ENCODE peak calls at places on chromosomes 2 and 18, in nine cellular contexts. One of them, this sample, is unnamed.

GRCh38 chr2:85704800-85705679 is 10.9 kb downstream of the GNLY start:
- DNase-seq in right lobe of liver: no peak
- DNase-seq in endothelial cell of umbilical vein: no peak
- DNase-seq in ovary: no peak
- DNase-seq in NB4: peak
- DNase-seq in IMR-90: no peak
- DNase-seq in uterus: no peak
- DNase-seq in HepG2: no peak
- DNase-seq in adrenal gland: no peak
- DNase-seq in this sample: peak

GRCh38 chr2:12020833-12021469 is 274.5 kb downstream of the LPIN1 start:
- DNase-seq in right lobe of liver: no peak
- DNase-seq in adrenal gland: no peak
- DNase-seq in endothelial cell of umbilical vein: no peak
- DNase-seq in NB4: no peak
- DNase-seq in ovary: no peak
- DNase-seq in IMR-90: no peak
- DNase-seq in HepG2: no peak
- DNase-seq in uterus: no peak
- DNase-seq in this sample: no peak

GRCh38 chr2:24317491-24317920 is 42.8 kb downstream of the ITSN2 start:
- DNase-seq in ovary: peak
- DNase-seq in right lobe of liver: peak
- DNase-seq in endothelial cell of umbilical vein: peak
- DNase-seq in adrenal gland: peak
- DNase-seq in uterus: no peak
- DNase-seq in NB4: no peak
- DNase-seq in HepG2: peak
- DNase-seq in IMR-90: peak
- DNase-seq in this sample: no peak

GRCh38 chr2:86038291-86039081 is 67.2 kb downstream of the POLR1A start:
- DNase-seq in right lobe of liver: peak
- DNase-seq in IMR-90: no peak
- DNase-seq in endothelial cell of umbilical vein: peak
- DNase-seq in NB4: peak
- DNase-seq in HepG2: no peak
- DNase-seq in ovary: peak
- DNase-seq in adrenal gland: no peak
- DNase-seq in uterus: peak
- DNase-seq in this sample: peak

GRCh38 chr18:53796042-53796729 is 428.3 kb downstream of the MBD2 start:
- DNase-seq in NB4: peak
- DNase-seq in right lobe of liver: no peak
- DNase-seq in IMR-90: peak
- DNase-seq in ovary: no peak
- DNase-seq in adrenal gland: peak
- DNase-seq in uterus: no peak
- DNase-seq in endothelial cell of umbilical vein: no peak
- DNase-seq in HepG2: peak
- DNase-seq in this sample: peak

GRCh38 chr2:209666296-209666695 is 105.3 kb upstream of the UNC80 start:
- DNase-seq in ovary: no peak
- DNase-seq in uterus: no peak
- DNase-seq in adrenal gland: no peak
- DNase-seq in endothelial cell of umbilical vein: no peak
- DNase-seq in IMR-90: no peak
- DNase-seq in right lobe of liver: no peak
- DNase-seq in NB4: no peak
- DNase-seq in HepG2: no peak
- DNase-seq in this sample: no peak

GRCh38 chr2:100041946-100042345 is 100.4 kb downstream of the AFF3 start:
- DNase-seq in IMR-90: no peak
- DNase-seq in uterus: no peak
- DNase-seq in NB4: no peak
- DNase-seq in right lobe of liver: no peak
- DNase-seq in endothelial cell of umbilical vein: no peak
- DNase-seq in HepG2: no peak
- DNase-seq in ovary: no peak
- DNase-seq in adrenal gland: no peak
- DNase-seq in this sample: no peak

GRCh38 chr2:220845766-220846273 is 726.3 kb downstream of the EPHA4 start:
- DNase-seq in ovary: no peak
- DNase-seq in right lobe of liver: no peak
- DNase-seq in HepG2: no peak
- DNase-seq in uterus: no peak
- DNase-seq in adrenal gland: no peak
- DNase-seq in endothelial cell of umbilical vein: no peak
- DNase-seq in NB4: no peak
- DNase-seq in IMR-90: no peak
- DNase-seq in this sample: no peak

GRCh38 chr2:224934542-224935188 is 107.6 kb downstream of the DOCK10 start:
- DNase-seq in HepG2: no peak
- DNase-seq in right lobe of liver: no peak
- DNase-seq in IMR-90: no peak
- DNase-seq in ovary: no peak
- DNase-seq in NB4: no peak
- DNase-seq in endothelial cell of umbilical vein: no peak
- DNase-seq in uterus: no peak
- DNase-seq in adrenal gland: no peak
- DNase-seq in this sample: no peak

GRCh38 chr2:54859997-54860701 is 136.7 kb downstream of the EML6 start:
- DNase-seq in IMR-90: peak
- DNase-seq in HepG2: no peak
- DNase-seq in adrenal gland: no peak
- DNase-seq in ovary: no peak
- DNase-seq in right lobe of liver: no peak
- DNase-seq in endothelial cell of umbilical vein: no peak
- DNase-seq in NB4: peak
- DNase-seq in uterus: no peak
- DNase-seq in this sample: no peak

GRCh38 chr2:102313025-102313424 is 1.7 kb downstream of the IL1RL1 start:
- DNase-seq in HepG2: no peak
- DNase-seq in uterus: no peak
- DNase-seq in ovary: no peak
- DNase-seq in NB4: no peak
- DNase-seq in right lobe of liver: no peak
- DNase-seq in endothelial cell of umbilical vein: peak
- DNase-seq in adrenal gland: no peak
- DNase-seq in IMR-90: peak
- DNase-seq in this sample: no peak

GRCh38 chr2:219445220-219445631 is 10.6 kb downstream of the SPEG start:
- DNase-seq in right lobe of liver: no peak
- DNase-seq in uterus: no peak
- DNase-seq in ovary: no peak
- DNase-seq in HepG2: no peak
- DNase-seq in NB4: no peak
- DNase-seq in IMR-90: no peak
- DNase-seq in adrenal gland: no peak
- DNase-seq in endothelial cell of umbilical vein: no peak
- DNase-seq in this sample: no peak

GRCh38 chr18:22346968-22347611 is 70.6 kb downstream of the CTAGE1 start:
- DNase-seq in uterus: peak
- DNase-seq in right lobe of liver: peak
- DNase-seq in ovary: peak
- DNase-seq in HepG2: peak
- DNase-seq in adrenal gland: peak
- DNase-seq in IMR-90: peak
- DNase-seq in NB4: peak
- DNase-seq in endothelial cell of umbilical vein: peak
- DNase-seq in this sample: no peak
- TF ChIP-seq POLR2A in uterus: peak
- TF ChIP-seq POLR2A in right lobe of liver: peak
- TF ChIP-seq POLR2A in ovary: peak
- TF ChIP-seq POLR2A in HepG2: no peak
- TF ChIP-seq POLR2A in adrenal gland: peak
- TF ChIP-seq POLR2A in IMR-90: no peak
- TF ChIP-seq POLR2A in NB4: no peak
- TF ChIP-seq POLR2A in endothelial cell of umbilical vein: no peak
- TF ChIP-seq POLR2A in this sample: no peak

GRCh38 chr2:238128061-238129040 is 10.1 kb upstream of the KLHL30 start:
- DNase-seq in ovary: no peak
- DNase-seq in adrenal gland: no peak
- DNase-seq in IMR-90: no peak
- DNase-seq in right lobe of liver: no peak
- DNase-seq in NB4: no peak
- DNase-seq in HepG2: no peak
- DNase-seq in endothelial cell of umbilical vein: no peak
- DNase-seq in uterus: no peak
- DNase-seq in this sample: no peak
- H3K4me3 ChIP-seq in ovary: no peak
- H3K4me3 ChIP-seq in adrenal gland: no peak
- H3K4me3 ChIP-seq in IMR-90: no peak
- H3K4me3 ChIP-seq in right lobe of liver: no peak
- H3K4me3 ChIP-seq in NB4: no peak
- H3K4me3 ChIP-seq in HepG2: no peak
- H3K4me3 ChIP-seq in endothelial cell of umbilical vein: no peak
- H3K4me3 ChIP-seq in uterus: no peak
- H3K4me3 ChIP-seq in this sample: no peak

GRCh38 chr2:190185380-190185779 is 122.9 kb upstream of the MSTN start:
- DNase-seq in NB4: no peak
- DNase-seq in right lobe of liver: no peak
- DNase-seq in endothelial cell of umbilical vein: no peak
- DNase-seq in ovary: no peak
- DNase-seq in HepG2: no peak
- DNase-seq in adrenal gland: no peak
- DNase-seq in IMR-90: no peak
- DNase-seq in uterus: no peak
- DNase-seq in this sample: no peak

GRCh38 chr2:190181066-190181681 is 118.6 kb upstream of the MSTN start:
- DNase-seq in adrenal gland: no peak
- DNase-seq in ovary: no peak
- DNase-seq in uterus: no peak
- DNase-seq in endothelial cell of umbilical vein: no peak
- DNase-seq in HepG2: no peak
- DNase-seq in right lobe of liver: no peak
- DNase-seq in IMR-90: peak
- DNase-seq in NB4: peak
- DNase-seq in this sample: no peak

GRCh38 chr2:190184460-190184859 is 121.9 kb upstream of the MSTN start:
- DNase-seq in IMR-90: no peak
- DNase-seq in ovary: no peak
- DNase-seq in NB4: no peak
- DNase-seq in adrenal gland: no peak
- DNase-seq in HepG2: no peak
- DNase-seq in right lobe of liver: no peak
- DNase-seq in endothelial cell of umbilical vein: no peak
- DNase-seq in uterus: no peak
- DNase-seq in this sample: no peak

GRCh38 chr2:190182071-190182524 is 119.6 kb upstream of the MSTN start:
- DNase-seq in ovary: no peak
- DNase-seq in adrenal gland: no peak
- DNase-seq in endothelial cell of umbilical vein: no peak
- DNase-seq in uterus: no peak
- DNase-seq in HepG2: no peak
- DNase-seq in NB4: peak
- DNase-seq in IMR-90: no peak
- DNase-seq in right lobe of liver: no peak
- DNase-seq in this sample: no peak

DNA sequence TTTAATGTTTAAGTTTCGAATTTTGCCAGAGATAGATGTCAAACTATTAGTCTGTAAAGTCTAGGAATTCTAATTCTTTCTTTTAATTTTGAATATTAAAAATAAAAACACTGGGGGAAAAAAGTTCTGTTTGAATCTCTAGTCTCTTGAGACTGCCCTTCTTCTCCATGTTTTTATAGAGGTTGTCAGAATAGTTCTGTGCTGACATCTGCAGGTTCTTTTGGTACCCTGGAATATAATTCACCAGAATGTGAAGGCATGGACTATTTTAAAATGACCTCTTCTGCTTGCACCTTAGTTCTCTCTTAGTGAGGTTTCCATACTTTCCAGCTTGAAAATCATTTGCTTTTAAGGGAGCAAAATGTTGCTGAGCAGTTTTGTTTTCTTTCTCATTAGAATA is 121.0 kb upstream of the MSTN start:
- DNase-seq in right lobe of liver: no peak
- DNase-seq in IMR-90: no peak
- DNase-seq in NB4: no peak
- DNase-seq in endothelial cell of umbilical vein: no peak
- DNase-seq in ovary: no peak
- DNase-seq in adrenal gland: no peak
- DNase-seq in uterus: no peak
- DNase-seq in HepG2: no peak
- DNase-seq in this sample: no peak
- TF ChIP-seq CTCF in right lobe of liver: no peak
- TF ChIP-seq CTCF in IMR-90: no peak
- TF ChIP-seq CTCF in NB4: no peak
- TF ChIP-seq CTCF in endothelial cell of umbilical vein: no peak
- TF ChIP-seq CTCF in ovary: no peak
- TF ChIP-seq CTCF in adrenal gland: no peak
- TF ChIP-seq CTCF in uterus: no peak
- TF ChIP-seq CTCF in HepG2: no peak
- TF ChIP-seq CTCF in this sample: no peak

GRCh38 chr2:197145471-197146056 is 165.0 kb downstream of the ANKRD44 start:
- DNase-seq in right lobe of liver: no peak
- DNase-seq in NB4: peak
- DNase-seq in uterus: no peak
- DNase-seq in adrenal gland: no peak
- DNase-seq in IMR-90: no peak
- DNase-seq in ovary: no peak
- DNase-seq in HepG2: no peak
- DNase-seq in endothelial cell of umbilical vein: no peak
- DNase-seq in this sample: no peak
- TF ChIP-seq POLR2A in right lobe of liver: no peak
- TF ChIP-seq POLR2A in NB4: no peak
- TF ChIP-seq POLR2A in uterus: no peak
- TF ChIP-seq POLR2A in adrenal gland: no peak
- TF ChIP-seq POLR2A in IMR-90: no peak
- TF ChIP-seq POLR2A in ovary: no peak
- TF ChIP-seq POLR2A in HepG2: no peak
- TF ChIP-seq POLR2A in endothelial cell of umbilical vein: no peak
- TF ChIP-seq POLR2A in this sample: no peak

DNA sequence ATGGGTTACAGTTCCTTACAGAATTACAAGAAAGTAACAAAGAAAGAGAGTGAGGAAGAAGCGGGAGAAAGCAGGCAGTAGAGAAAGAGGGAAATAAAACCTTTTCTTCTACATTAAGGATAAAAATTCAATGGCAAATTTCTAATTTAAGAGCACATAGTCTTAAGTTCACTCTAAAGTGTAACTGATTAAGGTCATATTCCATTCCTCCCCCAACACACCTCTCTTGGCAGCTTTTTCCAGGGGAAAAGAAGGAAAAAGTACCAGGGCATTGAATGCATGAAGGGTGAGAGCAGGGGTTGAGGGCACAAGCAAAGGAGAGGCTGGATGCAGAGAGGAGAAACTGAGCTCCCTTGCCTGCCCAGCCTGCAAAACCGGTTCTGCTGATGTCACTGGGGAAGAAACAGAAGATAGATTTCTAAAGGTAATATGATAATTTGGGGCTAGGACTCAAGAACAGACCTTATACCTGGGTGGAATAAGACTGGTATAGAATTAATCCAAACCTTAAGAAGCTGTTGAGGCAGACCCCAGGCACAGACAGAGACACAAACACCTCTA is 4.6 kb downstream of the ACMSD start:
- DNase-seq in ovary: no peak
- DNase-seq in adrenal gland: no peak
- DNase-seq in IMR-90: no peak
- DNase-seq in uterus: no peak
- DNase-seq in NB4: no peak
- DNase-seq in HepG2: no peak
- DNase-seq in endothelial cell of umbilical vein: no peak
- DNase-seq in right lobe of liver: no peak
- DNase-seq in this sample: no peak
- H3K4me3 ChIP-seq in ovary: no peak
- H3K4me3 ChIP-seq in adrenal gland: no peak
- H3K4me3 ChIP-seq in IMR-90: no peak
- H3K4me3 ChIP-seq in uterus: no peak
- H3K4me3 ChIP-seq in NB4: no peak
- H3K4me3 ChIP-seq in HepG2: no peak
- H3K4me3 ChIP-seq in endothelial cell of umbilical vein: no peak
- H3K4me3 ChIP-seq in right lobe of liver: no peak
- H3K4me3 ChIP-seq in this sample: no peak

GRCh38 chr2:231613655-231614558 is 21.2 kb downstream of the TEX44 start:
- DNase-seq in right lobe of liver: peak
- DNase-seq in adrenal gland: peak
- DNase-seq in IMR-90: peak
- DNase-seq in HepG2: peak
- DNase-seq in uterus: peak
- DNase-seq in endothelial cell of umbilical vein: peak
- DNase-seq in NB4: peak
- DNase-seq in ovary: peak
- DNase-seq in this sample: peak
- TF ChIP-seq CTCF in right lobe of liver: no peak
- TF ChIP-seq CTCF in adrenal gland: peak
- TF ChIP-seq CTCF in IMR-90: peak
- TF ChIP-seq CTCF in HepG2: peak
- TF ChIP-seq CTCF in uterus: peak
- TF ChIP-seq CTCF in endothelial cell of umbilical vein: peak
- TF ChIP-seq CTCF in NB4: peak
- TF ChIP-seq CTCF in ovary: peak
- TF ChIP-seq CTCF in this sample: no peak